ENCODE peak calls at places on chromosome 20, in four cellular contexts. One of them, this sample, is unnamed.

GRCh38 chr20:25057234-25058050 is 497 bp downstream of the ACSS1 start:
- DNase-seq in breast epithelium: peak
- DNase-seq in suprapubic skin: peak
- DNase-seq in H1: no peak
- DNase-seq in this sample: no peak

GRCh38 chr20:32203556-32204484 is 3.7 kb downstream of the PLAGL2 start:
- DNase-seq in suprapubic skin: no peak
- DNase-seq in H1: no peak
- DNase-seq in breast epithelium: no peak
- DNase-seq in this sample: no peak

GRCh38 chr20:55415567-55416142 is 589.7 kb downstream of the CBLN4 start:
- DNase-seq in H1: no peak
- DNase-seq in suprapubic skin: no peak
- DNase-seq in breast epithelium: no peak
- DNase-seq in this sample: no peak

GRCh38 chr20:23092409-23092756 is 6.3 kb upstream of the CD93 start:
- DNase-seq in suprapubic skin: peak
- DNase-seq in H1: no peak
- DNase-seq in breast epithelium: no peak
- DNase-seq in this sample: no peak

GRCh38 chr20:3377644-3378043 is 29.8 kb downstream of the DNAAF9 start:
- DNase-seq in suprapubic skin: no peak
- DNase-seq in H1: no peak
- DNase-seq in breast epithelium: no peak
- DNase-seq in this sample: no peak

GRCh38 chr20:40717343-40717865 is 28.4 kb upstream of the MAFB start:
- DNase-seq in breast epithelium: no peak
- DNase-seq in H1: no peak
- DNase-seq in suprapubic skin: no peak
- DNase-seq in this sample: no peak

GRCh38 chr20:24147961-24148360 is 159.4 kb upstream of the GGTLC1 start:
- DNase-seq in H1: no peak
- DNase-seq in suprapubic skin: no peak
- DNase-seq in breast epithelium: no peak
- DNase-seq in this sample: no peak

GRCh38 chr20:53794529-53795115 is 201.0 kb upstream of the ZNF217 start:
- DNase-seq in H1: no peak
- DNase-seq in breast epithelium: no peak
- DNase-seq in suprapubic skin: no peak
- DNase-seq in this sample: no peak

GRCh38 chr20:35181731-35182130 is 9.9 kb downstream of the PROCR start:
- DNase-seq in breast epithelium: no peak
- DNase-seq in H1: no peak
- DNase-seq in suprapubic skin: no peak
- DNase-seq in this sample: no peak

GRCh38 chr20:3812975-3813599 is 7.3 kb upstream of the AP5S1 start:
- DNase-seq in breast epithelium: no peak
- DNase-seq in suprapubic skin: no peak
- DNase-seq in H1: no peak
- DNase-seq in this sample: no peak

GRCh38 chr20:64160536-64161495 is 3.4 kb upstream of the MYT1 start:
- DNase-seq in suprapubic skin: no peak
- DNase-seq in breast epithelium: no peak
- DNase-seq in H1: no peak
- DNase-seq in this sample: no peak

GRCh38 chr20:2042400-2042799 is 48.5 kb upstream of the PDYN start:
- DNase-seq in suprapubic skin: no peak
- DNase-seq in H1: no peak
- DNase-seq in breast epithelium: no peak
- DNase-seq in this sample: no peak

GRCh38 chr20:42191140-42191860 is 573.1 kb upstream of the CHD6 start:
- DNase-seq in H1: no peak
- DNase-seq in suprapubic skin: no peak
- DNase-seq in breast epithelium: no peak
- DNase-seq in this sample: no peak

GRCh38 chr20:9482180-9482579 is 32.2 kb upstream of the LAMP5 start:
- DNase-seq in suprapubic skin: no peak
- DNase-seq in H1: no peak
- DNase-seq in breast epithelium: no peak
- DNase-seq in this sample: no peak

GRCh38 chr20:40468759-40469158 is 220.3 kb downstream of the MAFB start:
- DNase-seq in breast epithelium: no peak
- DNase-seq in H1: no peak
- DNase-seq in suprapubic skin: no peak
- DNase-seq in this sample: no peak

GRCh38 chr20:15654208-15654649 is 919.0 kb downstream of the KIF16B start:
- DNase-seq in suprapubic skin: no peak
- DNase-seq in breast epithelium: no peak
- DNase-seq in H1: peak
- DNase-seq in this sample: no peak

GRCh38 chr20:2509794-2510193 is 1.1 kb upstream of the ZNF343 start:
- DNase-seq in breast epithelium: no peak
- DNase-seq in suprapubic skin: no peak
- DNase-seq in H1: peak
- DNase-seq in this sample: no peak

GRCh38 chr20:44079291-44079690 is 107.7 kb downstream of the JPH2 start:
- DNase-seq in breast epithelium: no peak
- DNase-seq in H1: no peak
- DNase-seq in suprapubic skin: peak
- DNase-seq in this sample: no peak

GRCh38 chr20:15111654-15112053 is 774.2 kb upstream of the FLRT3 start:
- DNase-seq in H1: no peak
- DNase-seq in suprapubic skin: no peak
- DNase-seq in breast epithelium: no peak
- DNase-seq in this sample: no peak

GRCh38 chr20:10433623-10434466 is at the start of gene MKKS:
- DNase-seq in breast epithelium: peak
- DNase-seq in suprapubic skin: peak
- DNase-seq in H1: peak
- DNase-seq in this sample: peak

GRCh38 chr20:47175501-47175900 is 181.0 kb downstream of the ZMYND8 start:
- DNase-seq in suprapubic skin: no peak
- DNase-seq in H1: no peak
- DNase-seq in breast epithelium: no peak
- DNase-seq in this sample: no peak

GRCh38 chr20:25285091-25285647 is 37.3 kb downstream of the PYGB start:
- DNase-seq in H1: no peak
- DNase-seq in suprapubic skin: peak
- DNase-seq in breast epithelium: peak
- DNase-seq in this sample: peak

GRCh38 chr20:20887593-20888272 is 175.3 kb upstream of the RALGAPA2 start:
- DNase-seq in H1: no peak
- DNase-seq in suprapubic skin: no peak
- DNase-seq in breast epithelium: no peak
- DNase-seq in this sample: peak

GRCh38 chr20:13336308-13337089 is 115.4 kb downstream of the ISM1 start:
- DNase-seq in breast epithelium: no peak
- DNase-seq in H1: no peak
- DNase-seq in suprapubic skin: no peak
- DNase-seq in this sample: no peak

GRCh38 chr20:12970372-12970821 is 38.4 kb upstream of the SPTLC3 start:
- DNase-seq in H1: no peak
- DNase-seq in suprapubic skin: no peak
- DNase-seq in breast epithelium: no peak
- DNase-seq in this sample: no peak

GRCh38 chr20:61684583-61685235 is 381.0 kb downstream of the TAF4 start:
- DNase-seq in H1: no peak
- DNase-seq in suprapubic skin: no peak
- DNase-seq in breast epithelium: no peak
- DNase-seq in this sample: no peak

GRCh38 chr20:63053430-63054102 is 46.8 kb upstream of the BHLHE23 start:
- DNase-seq in H1: no peak
- DNase-seq in suprapubic skin: peak
- DNase-seq in breast epithelium: peak
- DNase-seq in this sample: no peak

GRCh38 chr20:63051186-63051860 is 44.6 kb upstream of the BHLHE23 start:
- DNase-seq in suprapubic skin: no peak
- DNase-seq in breast epithelium: no peak
- DNase-seq in H1: no peak
- DNase-seq in this sample: no peak

GRCh38 chr20:63052571-63053429 is 46.0 kb upstream of the BHLHE23 start:
- DNase-seq in suprapubic skin: peak
- DNase-seq in H1: no peak
- DNase-seq in breast epithelium: peak
- DNase-seq in this sample: peak

GRCh38 chr20:63050406-63050805 is 43.6 kb upstream of the BHLHE23 start:
- DNase-seq in suprapubic skin: no peak
- DNase-seq in breast epithelium: no peak
- DNase-seq in H1: no peak
- DNase-seq in this sample: no peak

GRCh38 chr20:63051911-63052310 is 45.1 kb upstream of the BHLHE23 start:
- DNase-seq in suprapubic skin: no peak
- DNase-seq in breast epithelium: no peak
- DNase-seq in H1: no peak
- DNase-seq in this sample: no peak
- TF ChIP-seq POLR2A in suprapubic skin: no peak
- TF ChIP-seq POLR2A in breast epithelium: no peak
- TF ChIP-seq POLR2A in H1: no peak
- TF ChIP-seq POLR2A in this sample: no peak

DNA sequence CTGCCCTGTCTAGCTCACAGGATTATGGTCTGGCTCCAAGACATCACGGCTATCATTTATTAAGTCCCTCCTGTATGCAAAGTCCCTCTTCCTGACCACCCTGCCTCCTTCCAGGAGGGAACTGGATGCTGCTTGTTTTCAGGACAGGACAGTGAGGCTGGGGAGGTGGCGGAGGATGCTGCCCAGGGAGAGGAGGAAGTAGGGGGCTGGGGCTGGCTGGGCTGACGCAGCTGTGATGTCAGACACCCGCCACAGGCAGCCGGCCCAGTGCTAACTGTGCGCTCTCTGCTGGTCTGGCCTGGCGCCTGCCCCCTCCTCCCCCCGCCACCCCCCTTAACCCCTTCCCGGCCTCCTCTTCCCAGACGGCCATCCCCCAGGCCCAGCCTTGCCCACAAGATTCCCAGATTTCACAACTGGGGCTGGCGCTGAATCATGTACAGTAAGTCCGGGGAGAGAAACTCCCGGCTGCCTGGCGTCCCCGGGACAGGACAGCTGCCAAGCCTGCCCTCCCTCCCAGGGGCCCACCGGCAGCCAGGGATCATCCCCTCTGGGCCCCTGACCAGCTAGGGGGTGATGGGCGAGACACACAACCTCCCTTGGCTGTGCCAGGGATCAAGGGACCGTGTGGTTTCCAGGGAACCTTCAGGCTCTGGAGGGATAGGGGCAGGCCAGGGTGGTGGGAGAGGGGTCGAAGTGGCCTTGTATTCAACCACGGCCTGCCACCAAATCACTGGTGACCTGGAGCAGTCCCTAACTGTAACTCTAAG is 118.1 kb downstream of the CEBPB start:
- DNase-seq in H1: no peak
- DNase-seq in breast epithelium: peak
- DNase-seq in suprapubic skin: peak
- DNase-seq in this sample: peak
- TF ChIP-seq POLR2A in H1: no peak
- TF ChIP-seq POLR2A in breast epithelium: peak
- TF ChIP-seq POLR2A in suprapubic skin: peak
- TF ChIP-seq POLR2A in this sample: no peak

GRCh38 chr20:18571009-18571408 is 3.8 kb downstream of the SMIM26 start:
- DNase-seq in H1: no peak
- DNase-seq in breast epithelium: no peak
- DNase-seq in suprapubic skin: no peak
- DNase-seq in this sample: no peak

GRCh38 chr20:18567739-18568091 is 483 bp downstream of the SMIM26 start:
- DNase-seq in breast epithelium: no peak
- DNase-seq in suprapubic skin: no peak
- DNase-seq in H1: no peak
- DNase-seq in this sample: no peak

GRCh38 chr20:18571578-18571977 is 4.3 kb downstream of the SMIM26 start:
- DNase-seq in breast epithelium: no peak
- DNase-seq in suprapubic skin: no peak
- DNase-seq in H1: no peak
- DNase-seq in this sample: no peak

GRCh38 chr20:18566892-18567738 is at the start of gene SMIM26:
- DNase-seq in suprapubic skin: peak
- DNase-seq in H1: peak
- DNase-seq in breast epithelium: peak
- DNase-seq in this sample: peak
- TF ChIP-seq POLR2A in suprapubic skin: peak
- TF ChIP-seq POLR2A in H1: peak
- TF ChIP-seq POLR2A in breast epithelium: peak
- TF ChIP-seq POLR2A in this sample: no peak

DNA sequence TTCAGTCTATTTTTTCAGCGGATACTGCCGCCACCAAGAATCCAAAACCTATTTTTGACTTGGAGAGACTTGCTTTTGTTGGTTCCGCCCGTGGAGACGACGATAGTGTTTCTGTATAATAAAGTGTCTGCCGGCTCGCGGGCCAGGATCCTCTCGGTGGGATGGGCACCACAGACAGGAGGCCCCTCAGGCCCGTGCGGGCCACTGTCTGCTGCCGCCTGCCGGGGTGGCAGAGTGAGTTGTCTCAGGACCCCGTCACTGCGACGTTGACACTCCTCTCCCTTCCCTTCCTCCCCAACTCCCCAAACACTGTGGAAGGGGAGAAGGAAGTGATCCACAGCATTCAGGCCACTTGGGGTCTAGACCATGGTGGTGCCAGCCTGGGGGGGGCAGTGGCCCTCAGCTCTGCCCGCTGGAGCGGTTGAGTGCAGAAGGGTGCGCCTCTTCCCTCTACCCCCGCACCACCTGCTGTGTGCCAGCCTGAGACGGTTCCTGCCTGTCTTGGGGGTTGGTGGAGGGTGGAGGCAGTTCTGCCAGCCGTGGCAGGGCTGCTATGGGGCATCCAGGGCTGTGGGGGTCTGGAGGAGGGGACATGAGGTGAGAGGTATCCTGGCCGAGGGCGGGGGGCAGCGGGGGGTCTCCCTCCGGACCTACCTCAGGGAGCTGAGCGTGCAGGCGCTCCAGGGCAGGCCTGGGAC is 17.5 kb downstream of the RBM38 start:
- DNase-seq in breast epithelium: no peak
- DNase-seq in H1: no peak
- DNase-seq in suprapubic skin: no peak
- DNase-seq in this sample: no peak
- TF ChIP-seq POLR2A in breast epithelium: no peak
- TF ChIP-seq POLR2A in H1: no peak
- TF ChIP-seq POLR2A in suprapubic skin: no peak
- TF ChIP-seq POLR2A in this sample: no peak

DNA sequence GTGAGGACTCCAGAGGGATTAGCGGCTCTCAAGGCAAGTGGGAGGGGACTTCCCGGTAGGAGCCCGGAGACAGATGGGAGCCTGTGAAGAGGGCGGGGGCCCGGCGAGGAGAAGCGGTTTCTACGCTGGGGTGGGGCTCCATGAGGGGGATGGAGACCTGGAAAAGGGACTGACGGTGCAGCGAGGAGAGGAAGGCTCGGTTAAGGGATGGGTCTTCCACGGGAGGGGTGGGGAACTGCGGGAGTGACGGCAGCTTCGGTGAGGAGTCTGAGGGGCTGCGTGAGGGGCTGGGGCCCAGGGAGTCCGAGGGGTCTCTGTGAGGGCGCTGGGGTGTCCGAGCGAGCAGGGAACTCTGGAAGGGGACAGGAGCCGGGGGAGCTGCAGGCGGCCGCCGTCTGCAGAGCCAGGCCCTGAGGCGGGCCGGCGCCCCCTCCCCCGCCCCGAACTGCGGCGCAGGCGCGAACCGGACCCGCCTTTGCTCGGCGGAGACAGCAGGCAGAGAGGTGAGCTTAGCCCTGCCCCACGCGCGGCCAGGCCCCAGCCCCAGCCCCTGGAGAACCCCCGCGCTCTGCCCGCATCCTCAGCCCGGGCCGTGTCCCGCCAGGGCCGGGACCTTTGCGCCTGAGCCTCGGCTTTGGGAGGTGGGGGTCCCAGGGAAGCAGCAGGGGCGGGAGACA is at the start of gene NRSN2:
- DNase-seq in suprapubic skin: no peak
- DNase-seq in H1: no peak
- DNase-seq in breast epithelium: no peak
- DNase-seq in this sample: peak
- TF ChIP-seq POLR2A in suprapubic skin: no peak
- TF ChIP-seq POLR2A in H1: no peak
- TF ChIP-seq POLR2A in breast epithelium: no peak
- TF ChIP-seq POLR2A in this sample: no peak

This sample was measured in lower leg skin.